ENCODE peak calls at places on chromosomes 6 and 20, in six cellular contexts. S is heart right ventricle, H is WERI-Rb-1, G is hepatocyte, U is left lung, Q is neural progenitor cell. T is an unnamed sample.
A peak's percentile ranks its signal among the peaks of the same experiment; 100 is the strongest.

GRCh38 chr20:19915111-19915798 is 101.9 kb upstream of the NAA20 start:
- DNase-seq in S (no peak), H (no peak), G (no peak), U (no peak), Q (no peak), T (no peak)

GRCh38 chr20:49894073-49894470 is 21.3 kb downstream of the SPATA2 start:
- DNase-seq in S (no peak), H (no peak), G (no peak), U (no peak), Q (no peak), T (no peak)

GRCh38 chr6:130980310-130981032 is 82.6 kb downstream of the EPB41L2 start:
- DNase-seq in S (no peak), H (no peak), G (no peak), U (no peak), Q (no peak), T (no peak)

GRCh38 chr6:105781248-105781647 is 304.9 kb upstream of the PRDM1 start:
- DNase-seq in S (no peak), H (no peak), G (peak; percentile 24), U (no peak), Q (no peak), T (no peak)

GRCh38 chr6:67009818-67010217 is 1302.8 kb upstream of the EYS start:
- DNase-seq in S (no peak), H (peak; percentile 23), G (peak; percentile 28), U (no peak), Q (peak; percentile 39), T (no peak)

GRCh38 chr20:62685781-62686555 is 22.7 kb upstream of the NTSR1 start:
- DNase-seq in S (no peak), H (peak; percentile 89), G (peak; percentile 35), U (peak; percentile 92), Q (peak; percentile 61), T (peak; percentile 74)

GRCh38 chr20:45998761-45999160 is 9.9 kb upstream of the MMP9 start:
- DNase-seq in S (no peak), H (no peak), G (no peak), U (no peak), Q (no peak), T (no peak)

GRCh38 chr6:43934183-43934802 is 164.3 kb downstream of the VEGFA start:
- DNase-seq in S (no peak), H (peak; percentile 8), G (no peak), U (no peak), Q (no peak), T (no peak)

GRCh38 chr20:22460803-22461202 is 123.6 kb downstream of the FOXA2 start:
- DNase-seq in S (no peak), H (no peak), G (no peak), U (no peak), Q (no peak), T (no peak)

GRCh38 chr6:170089937-170090335 is 200.9 kb downstream of the DLL1 start:
- DNase-seq in S (no peak), H (no peak), G (no peak), U (no peak), Q (no peak), T (peak; percentile 56)

GRCh38 chr20:44700306-44700705 is 14.9 kb upstream of the CCN5 start:
- DNase-seq in S (no peak), H (peak; percentile 92), G (no peak), U (no peak), Q (no peak), T (no peak)

GRCh38 chr6:157229733-157230132 is 93.6 kb downstream of the TMEM242 start:
- DNase-seq in S (no peak), H (no peak), G (no peak), U (no peak), Q (peak; percentile 47), T (peak; percentile 23)

GRCh38 chr20:62118113-62119043 is 3.9 kb upstream of the LSM14B start:
- DNase-seq in S (no peak), H (no peak), G (no peak), U (no peak), Q (no peak), T (no peak)

GRCh38 chr6:64012351-64013060 is 376.9 kb downstream of the PHF3 start:
- DNase-seq in S (no peak), H (peak; percentile 52), G (peak; percentile 73), U (no peak), Q (peak; percentile 73), T (no peak)

GRCh38 chr6:26420607-26421235 is 18.6 kb downstream of the BTN3A1 start:
- DNase-seq in S (peak; percentile 25), H (peak; percentile 68), G (peak; percentile 54), U (no peak), Q (peak; percentile 46), T (no peak)

GRCh38 chr6:43246301-43247114 is 3.2 kb downstream of the TTBK1 start:
- DNase-seq in S (peak; percentile 67), H (no peak), G (peak; percentile 53), U (peak; percentile 93), Q (peak; percentile 92), T (peak; percentile 90)

GRCh38 chr6:36728289-36729168 is 30.9 kb downstream of the RAB44 start:
- DNase-seq in S (no peak), H (no peak), G (no peak), U (no peak), Q (no peak), T (no peak)

GRCh38 chr6:12012231-12012565 is at the start of gene HIVEP1:
- DNase-seq in S (no peak), H (peak; percentile 51), G (peak; percentile 72), U (no peak), Q (peak; percentile 79), T (no peak)

GRCh38 chr6:27532820-27533538 is 60.1 kb upstream of the ZNF184 start:
- DNase-seq in S (no peak), H (no peak), G (no peak), U (no peak), Q (peak; percentile 74), T (no peak)

GRCh38 chr6:150116195-150116800 is 26.5 kb upstream of the PPP1R14C start:
- DNase-seq in S (no peak), H (no peak), G (no peak), U (no peak), Q (no peak), T (no peak)

GRCh38 chr6:150119256-150119655 is 23.6 kb upstream of the PPP1R14C start:
- DNase-seq in S (peak; percentile 22), H (no peak), G (no peak), U (no peak), Q (no peak), T (no peak)

GRCh38 chr6:150118642-150119041 is 24.2 kb upstream of the PPP1R14C start:
- DNase-seq in S (no peak), H (no peak), G (no peak), U (no peak), Q (no peak), T (no peak)

GRCh38 chr6:150115769-150116168 is 27.1 kb upstream of the PPP1R14C start:
- DNase-seq in S (no peak), H (no peak), G (no peak), U (peak; percentile 77), Q (no peak), T (no peak)

DNA sequence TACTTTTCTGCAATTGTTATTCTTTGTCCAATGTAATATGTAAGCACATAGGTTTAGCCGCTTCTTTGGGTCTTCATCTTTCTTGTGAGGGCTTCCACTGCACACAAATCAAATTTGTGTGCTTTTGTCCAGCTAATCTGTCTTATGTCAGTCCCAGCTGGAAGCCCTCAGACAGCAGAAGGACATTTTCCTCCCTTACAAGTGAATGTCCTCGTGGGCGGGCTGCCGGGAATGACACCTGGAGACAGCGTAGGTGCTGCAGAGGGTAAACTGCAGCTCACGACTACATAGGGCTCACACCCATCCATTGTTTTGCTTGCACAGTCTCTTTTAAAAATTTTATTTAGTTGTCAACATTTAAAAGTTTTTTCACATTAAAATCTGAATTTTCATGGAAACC is 24.6 kb upstream of the PPP1R14C start:
- DNase-seq in S (no peak), H (no peak), G (no peak), U (no peak), Q (peak; percentile 8), T (no peak)
- TF ChIP-seq CTCF in S (no peak), H (no peak), G (no peak), U (no peak), Q (no peak), T (no peak)

DNA sequence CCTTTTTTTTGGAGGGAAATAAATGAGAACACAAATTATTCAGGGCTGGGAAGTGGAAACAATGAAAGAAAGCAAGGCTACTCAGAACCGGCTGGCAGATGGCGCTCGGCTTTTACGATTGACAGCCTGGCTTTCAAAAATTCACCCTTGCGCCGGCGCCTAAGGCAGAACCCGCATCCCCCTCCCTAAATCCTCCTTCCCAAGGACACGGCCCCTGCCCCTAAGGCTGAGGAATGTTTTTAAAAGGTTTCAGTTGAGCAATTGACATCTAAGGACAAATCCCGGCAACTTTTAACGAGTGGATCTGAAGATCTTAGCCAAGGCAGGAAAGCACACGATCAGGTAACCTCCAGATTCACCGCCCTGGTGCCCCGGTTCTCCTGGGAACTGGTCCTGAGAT is 16.3 kb downstream of the GNAS start:
- DNase-seq in S (no peak), H (peak; percentile 70), G (peak; percentile 50), U (no peak), Q (peak; percentile 77), T (no peak)
- TF ChIP-seq CTCF in S (peak; percentile 45), H (peak; percentile 67), G (peak; percentile 69), U (no peak), Q (peak; percentile 64), T (peak; percentile 20)

GRCh38 chr20:1334370-1334731 is 5.4 kb upstream of the SDCBP2 start:
- DNase-seq in S (no peak), H (no peak), G (no peak), U (no peak), Q (no peak), T (no peak)

GRCh38 chr20:1332749-1333300 is 3.9 kb upstream of the SDCBP2 start:
- DNase-seq in S (no peak), H (no peak), G (no peak), U (no peak), Q (no peak), T (no peak)

GRCh38 chr20:1335961-1336698 is 7.2 kb upstream of the SDCBP2 start:
- DNase-seq in S (no peak), H (no peak), G (no peak), U (no peak), Q (no peak), T (no peak)

GRCh38 chr20:1333462-1334369 is 4.8 kb upstream of the SDCBP2 start:
- DNase-seq in S (no peak), H (no peak), G (no peak), U (no peak), Q (no peak), T (no peak)

GRCh38 chr20:1334761-1335160 is 5.8 kb upstream of the SDCBP2 start:
- DNase-seq in S (no peak), H (no peak), G (no peak), U (no peak), Q (no peak), T (no peak)
- TF ChIP-seq CTCF in S (no peak), H (no peak), G (no peak), U (no peak), Q (peak; percentile 10), T (no peak)

DNA sequence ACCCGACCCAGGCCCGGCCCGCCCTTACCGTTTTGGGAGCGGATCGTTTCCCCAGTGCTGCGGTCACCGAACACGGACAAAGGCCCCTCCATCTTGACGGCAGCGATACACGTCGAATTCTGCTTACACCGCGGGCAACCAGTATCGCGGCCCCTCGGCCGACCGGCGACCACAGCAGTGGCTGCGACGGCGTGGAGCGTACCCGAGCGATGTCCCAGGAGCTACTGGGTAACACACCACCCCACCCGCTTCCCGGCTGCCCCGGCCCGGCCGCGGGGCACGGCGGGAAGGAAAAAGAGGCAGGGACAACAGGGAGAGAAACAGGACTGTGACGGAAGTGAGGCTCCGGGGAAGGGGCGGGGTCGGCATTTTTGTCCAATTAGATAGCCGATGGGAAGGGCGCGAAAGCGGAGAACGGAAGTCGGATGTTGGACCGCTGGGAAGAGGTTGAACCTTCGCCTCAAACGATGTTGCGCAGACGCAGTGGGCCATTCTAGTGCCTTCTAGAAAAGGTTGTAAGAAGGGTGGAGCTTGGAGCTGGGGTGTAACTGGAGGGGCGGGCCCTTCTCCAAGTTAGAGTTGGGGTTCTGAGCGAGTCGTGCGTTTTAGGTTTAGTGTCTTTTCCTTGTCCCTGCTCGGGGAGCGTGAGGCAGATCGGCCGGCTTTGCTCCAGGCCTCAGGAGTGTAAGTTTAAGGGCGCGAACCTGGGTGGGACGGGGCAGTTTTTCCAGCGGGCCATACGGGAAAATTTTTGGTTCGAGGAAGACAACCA is at the start of gene TCP1:
- DNase-seq in S (peak; percentile 100), H (peak; percentile 99), G (peak; percentile 100), U (peak; percentile 98), Q (peak; percentile 100), T (peak; percentile 99)
- TF ChIP-seq CTCF in S (no peak), H (no peak), G (no peak), U (no peak), Q (no peak), T (no peak)